ENCODE peak calls at places on chromosomes 13 and 19, in four cellular contexts. R is GM12878, F is H1, O is K562. Z is an unnamed sample.

GRCh38 chr13:80297094-80297493 is 43.8 kb downstream of the SPRY2 start:
- DNase-seq in O (no peak), F (peak), R (no peak), Z (no peak)

GRCh38 chr13:100069278-100069677 is 19.6 kb upstream of the PCCA start:
- DNase-seq in F (no peak), O (no peak), R (no peak), Z (no peak)

GRCh38 chr13:99311137-99311536 is 3.9 kb upstream of the GPR183 start:
- DNase-seq in F (no peak), O (peak), R (no peak), Z (no peak)

GRCh38 chr13:110799246-110800236 is 86.0 kb downstream of the ING1 start:
- DNase-seq in O (no peak), F (no peak), R (no peak), Z (no peak)

GRCh38 chr19:55461974-55462628 is 659 bp upstream of the ISOC2 start:
- DNase-seq in R (no peak), O (peak), F (no peak), Z (no peak)

GRCh38 chr19:28582807-28583206 is 630.1 kb downstream of the UQCRFS1 start:
- DNase-seq in O (no peak), R (no peak), F (no peak), Z (no peak)

GRCh38 chr19:8251025-8251472 is 41.9 kb downstream of the CERS4 start:
- DNase-seq in F (no peak), R (no peak), O (no peak), Z (no peak)

GRCh38 chr13:67328895-67329294 is 98.8 kb upstream of the PCDH9 start:
- DNase-seq in F (no peak), R (no peak), O (no peak), Z (no peak)

GRCh38 chr19:344625-345319 is at the start of gene MIER2:
- DNase-seq in R (peak), O (peak), F (peak), Z (peak)
- TF ChIP-seq POLR2A in R (peak), O (peak), F (peak), Z (peak)

GRCh38 chr19:45395524-45396388 is 9.1 kb downstream of the PPP1R13L start:
- DNase-seq in R (no peak), F (no peak), O (peak), Z (peak)
- TF ChIP-seq POLR2AphosphoS5 in R (no peak), F (peak), O (no peak), Z (no peak)

DNA sequence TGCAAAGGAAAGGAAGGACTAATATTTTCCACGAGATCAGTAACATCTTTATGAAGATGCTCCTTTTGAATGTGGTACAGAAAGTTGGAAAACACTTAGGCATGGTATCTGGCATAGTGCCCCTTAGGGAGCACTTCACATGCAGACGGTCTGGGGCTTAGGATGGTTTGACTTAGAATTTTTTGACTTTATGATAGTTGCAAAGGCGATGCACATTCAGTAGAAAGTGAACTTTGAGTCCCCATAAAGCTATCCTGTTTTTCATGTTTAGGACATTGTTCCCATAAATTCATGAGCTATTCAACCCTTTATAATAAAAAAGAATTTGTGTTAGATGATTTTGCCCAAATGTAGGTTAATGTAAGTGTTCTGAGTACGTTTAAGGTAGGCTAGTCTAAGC is 3.3 kb upstream of the HNRNPA1L2 start:
- DNase-seq in F (no peak), O (no peak), R (no peak), Z (no peak)
- TF ChIP-seq TAF1 in F (no peak), O (no peak), R (no peak), Z (no peak)

GRCh38 chr19:2385053-2385721 is 25.1 kb downstream of the TMPRSS9 start:
- DNase-seq in R (no peak), O (peak), F (peak), Z (no peak)
- TF ChIP-seq POLR2A in R (no peak), O (no peak), F (no peak), Z (no peak)

GRCh38 chr19:13817615-13818371 is 22.6 kb downstream of the ZSWIM4 start:
- DNase-seq in F (peak), O (peak), R (no peak), Z (no peak)
- TF ChIP-seq POLR2AphosphoS5 in F (peak), O (no peak), R (no peak), Z (no peak)

GRCh38 chr19:14782978-14783545 is 4.7 kb upstream of the ADGRE2 start:
- DNase-seq in F (no peak), R (no peak), O (no peak), Z (no peak)
- TF ChIP-seq TAF1 in F (no peak), R (no peak), O (no peak), Z (no peak)

DNA sequence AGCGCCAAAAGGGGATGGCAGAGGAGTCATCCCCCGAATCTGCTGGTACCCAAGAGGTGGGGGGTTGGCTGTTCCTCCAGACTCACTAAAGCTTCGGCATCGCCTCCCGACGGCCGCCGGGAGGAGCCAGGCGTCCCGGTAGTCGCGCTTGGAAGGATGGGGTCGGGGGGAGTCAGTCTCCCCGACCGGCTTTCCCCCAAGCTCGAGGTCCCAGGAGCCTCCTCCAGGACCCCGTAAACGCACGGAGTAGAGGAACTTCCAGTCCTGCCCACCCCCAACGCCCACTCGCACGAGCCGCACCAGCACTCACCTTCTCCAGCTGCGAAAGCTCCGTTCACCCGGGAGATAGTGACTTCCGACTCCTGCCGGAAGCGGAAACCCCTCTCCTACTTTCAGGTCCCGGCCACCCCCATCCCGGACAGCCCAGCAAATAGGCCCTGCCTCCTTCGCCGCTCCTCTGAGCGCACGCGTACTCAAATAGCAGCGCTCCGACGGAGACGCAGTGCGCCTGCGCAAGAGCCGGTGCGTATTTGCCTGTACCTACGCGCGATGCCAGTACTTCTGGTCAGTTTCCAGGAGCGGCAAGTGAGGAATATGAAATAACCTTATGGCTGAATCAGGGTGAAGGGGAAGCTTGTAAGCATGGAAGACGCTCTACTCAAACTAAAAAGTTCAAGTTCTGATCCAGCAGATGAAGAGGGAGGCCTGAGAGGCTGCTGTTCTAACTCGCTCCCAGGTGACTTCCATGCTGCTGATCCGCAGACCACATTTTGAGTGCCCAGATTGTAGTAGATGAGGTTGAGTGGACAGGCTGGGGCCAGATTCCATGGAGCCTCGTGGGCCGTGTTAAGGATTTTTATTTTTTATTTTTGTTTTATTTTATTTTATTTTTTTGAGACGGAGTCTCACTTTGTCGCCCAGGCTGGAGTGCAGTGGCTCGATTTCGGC is at the start of gene ELOF1:
- DNase-seq in R (peak), O (peak), F (peak), Z (peak)
- TF ChIP-seq POLR2A in R (peak), O (peak), F (no peak), Z (peak)

GRCh38 chr13:60944863-60945262 is 470.8 kb downstream of the PCDH20 start:
- DNase-seq in F (no peak), O (no peak), R (no peak), Z (no peak)
- TF ChIP-seq POLR2AphosphoS5 in F (no peak), O (no peak), R (no peak), Z (no peak)

Z was measured in GM12892.